ENCODE peak calls at places on chromosomes 6 and 20, in ten cellular contexts. K, G, E, V, P, N, R, B, I and F are unnamed samples.

GRCh38 chr6:5657684-5658429 is 348.9 kb downstream of the NRN1 start:
- DNase-seq in K (no peak), G (no peak), E (no peak), V (no peak), P (no peak), N (no peak), R (no peak), B (no peak), I (no peak), F (no peak)

GRCh38 chr6:108484016-108484415 is 76.7 kb upstream of the FOXO3 start:
- DNase-seq in K (no peak), G (no peak), E (no peak), V (no peak), P (no peak), N (no peak), R (no peak), B (no peak), I (no peak), F (no peak)

GRCh38 chr6:127637830-127638229 is 60.9 kb downstream of the C6orf58 start:
- DNase-seq in K (no peak), G (no peak), E (no peak), V (no peak), P (no peak), N (no peak), R (no peak), B (no peak), I (no peak), F (no peak)

GRCh38 chr6:16369989-16370388 is 131.6 kb downstream of the GMPR start:
- DNase-seq in K (no peak), G (no peak), E (no peak), V (no peak), P (no peak), N (no peak), R (no peak), B (no peak), I (no peak), F (no peak)

GRCh38 chr6:31814677-31815024 is 432 bp downstream of the HSPA1L start:
- DNase-seq in K (no peak), G (peak; percentile 93), E (peak; percentile 96), V (peak; percentile 56), P (peak; percentile 96), N (peak; percentile 68), R (no peak), B (peak; percentile 98), I (peak; percentile 93), F (peak; percentile 95)

GRCh38 chr6:99079058-99079457 is 131.3 kb upstream of the FBXL4 start:
- DNase-seq in K (no peak), G (no peak), E (no peak), V (no peak), P (no peak), N (no peak), R (no peak), B (no peak), I (no peak), F (no peak)

GRCh38 chr6:152696543-152696942 is 1.2 kb upstream of the MYCT1 start:
- DNase-seq in K (no peak), G (peak; percentile 63), E (no peak), V (no peak), P (peak; percentile 12), N (no peak), R (peak; percentile 9), B (no peak), I (no peak), F (no peak)

GRCh38 chr6:150081702-150082101 is 12.8 kb upstream of the ULBP3 start:
- DNase-seq in K (no peak), G (no peak), E (no peak), V (no peak), P (no peak), N (no peak), R (no peak), B (no peak), I (no peak), F (no peak)

GRCh38 chr6:7238900-7239589 is 74.0 kb downstream of the SSR1 start:
- DNase-seq in K (peak; percentile 75), G (no peak), E (peak; percentile 87), V (peak; percentile 52), P (peak; percentile 75), N (peak; percentile 61), R (peak; percentile 62), B (peak; percentile 20), I (no peak), F (peak; percentile 2)

GRCh38 chr6:152270301-152270925 is 366.7 kb downstream of the SYNE1 start:
- DNase-seq in K (no peak), G (peak; percentile 29), E (no peak), V (no peak), P (no peak), N (no peak), R (no peak), B (no peak), I (no peak), F (no peak)

GRCh38 chr6:44034391-44034861 is 92.8 kb downstream of the MRPL14 start:
- DNase-seq in K (no peak), G (no peak), E (no peak), V (no peak), P (no peak), N (no peak), R (no peak), B (no peak), I (no peak), F (no peak)

GRCh38 chr6:70180183-70180903 is 122.5 kb downstream of the COL9A1 start:
- DNase-seq in K (no peak), G (no peak), E (no peak), V (no peak), P (no peak), N (no peak), R (no peak), B (no peak), I (no peak), F (no peak)

GRCh38 chr20:13243826-13244376 is 22.8 kb downstream of the ISM1 start:
- DNase-seq in K (no peak), G (peak; percentile 27), E (no peak), V (no peak), P (peak; percentile 82), N (no peak), R (no peak), B (no peak), I (no peak), F (no peak)

GRCh38 chr6:16324622-16325225 is 86.3 kb downstream of the GMPR start:
- DNase-seq in K (no peak), G (no peak), E (no peak), V (no peak), P (no peak), N (no peak), R (no peak), B (no peak), I (no peak), F (no peak)

GRCh38 chr20:1320902-1321653 is 7.9 kb downstream of the SDCBP2 start:
- DNase-seq in K (no peak), G (no peak), E (no peak), V (no peak), P (no peak), N (no peak), R (no peak), B (no peak), I (no peak), F (no peak)

GRCh38 chr20:37808752-37809070 is 94.2 kb upstream of the VSTM2L start:
- DNase-seq in K (no peak), G (no peak), E (no peak), V (no peak), P (no peak), N (no peak), R (no peak), B (no peak), I (no peak), F (no peak)

GRCh38 chr20:58287638-58288037 is 21.9 kb upstream of the RAB22A start:
- DNase-seq in K (no peak), G (no peak), E (no peak), V (no peak), P (no peak), N (no peak), R (no peak), B (no peak), I (no peak), F (no peak)

GRCh38 chr6:149405823-149406765 is 6.0 kb downstream of the SUMO4 start:
- DNase-seq in K (no peak), G (no peak), E (no peak), V (no peak), P (no peak), N (no peak), R (no peak), B (no peak), I (no peak), F (no peak)

GRCh38 chr6:142716097-142716496 is 228.9 kb downstream of the HIVEP2 start:
- DNase-seq in K (no peak), G (no peak), E (no peak), V (no peak), P (no peak), N (no peak), R (no peak), B (no peak), I (no peak), F (no peak)

GRCh38 chr6:106163446-106163965 is 77.4 kb downstream of the PRDM1 start:
- DNase-seq in K (peak; percentile 34), G (no peak), E (no peak), V (no peak), P (no peak), N (peak; percentile 31), R (no peak), B (no peak), I (peak; percentile 49), F (no peak)

GRCh38 chr6:158283304-158284005 is 28.8 kb upstream of the TULP4 start:
- DNase-seq in K (no peak), G (no peak), E (no peak), V (peak; percentile 9), P (peak; percentile 64), N (no peak), R (no peak), B (no peak), I (no peak), F (no peak)

GRCh38 chr6:13454286-13455221 is 32.8 kb downstream of the GFOD1 start:
- DNase-seq in K (peak; percentile 61), G (no peak), E (peak; percentile 46), V (peak; percentile 61), P (no peak), N (peak; percentile 68), R (no peak), B (peak; percentile 54), I (peak; percentile 87), F (no peak)

GRCh38 chr6:108592371-108593337 is 31.9 kb downstream of the FOXO3 start:
- DNase-seq in K (peak; percentile 59), G (no peak), E (no peak), V (peak; percentile 14), P (no peak), N (no peak), R (peak; percentile 23), B (no peak), I (no peak), F (no peak)

GRCh38 chr6:124798942-124799496 is 163.2 kb upstream of the RNF217 start:
- DNase-seq in K (no peak), G (no peak), E (no peak), V (no peak), P (no peak), N (no peak), R (no peak), B (no peak), I (no peak), F (no peak)

GRCh38 chr6:107132330-107132954 is 17.1 kb upstream of the BEND3 start:
- DNase-seq in K (peak; percentile 27), G (no peak), E (no peak), V (no peak), P (peak; percentile 33), N (no peak), R (no peak), B (no peak), I (no peak), F (no peak)

GRCh38 chr6:74280130-74280692 is 584.2 kb downstream of the CD109 start:
- DNase-seq in K (no peak), G (no peak), E (no peak), V (no peak), P (peak; percentile 4), N (no peak), R (no peak), B (no peak), I (no peak), F (no peak)

GRCh38 chr6:24910331-24910849 is 25.4 kb downstream of the RIPOR2 start:
- DNase-seq in K (peak; percentile 84), G (no peak), E (peak; percentile 22), V (no peak), P (no peak), N (no peak), R (no peak), B (no peak), I (peak; percentile 52), F (no peak)

GRCh38 chr20:32855387-32855786 is 3.3 kb upstream of the EFCAB8 start:
- DNase-seq in K (no peak), G (no peak), E (no peak), V (no peak), P (no peak), N (no peak), R (no peak), B (no peak), I (no peak), F (no peak)